ENCODE peak calls at places on chromosomes 13 and 19, in six cellular contexts. T, Z, E, K, M and W are unnamed samples. For H3K9me3, the result is how much of the 10 kb centered on the place peaks cover.

GRCh38 chr19:40381321-40381720 is 8.7 kb downstream of the HIPK4 start:
- DNase-seq in K (no peak), M (no peak), Z (no peak), T (no peak), E (peak), W (no peak)

GRCh38 chr13:28423010-28423409 is 71.9 kb downstream of the FLT1 start:
- DNase-seq in M (no peak), E (no peak), T (no peak), K (peak), Z (peak), W (no peak)

GRCh38 chr19:42440357-42441046 is 2.2 kb downstream of the CXCL17 start:
- DNase-seq in Z (peak), M (peak), E (peak), K (peak), T (peak), W (peak)

GRCh38 chr19:33690461-33691427 is 69.0 kb downstream of the CHST8 start:
- DNase-seq in K (no peak), E (no peak), Z (no peak), M (no peak), T (peak), W (no peak)

GRCh38 chr13:51858433-51859247 is 3.1 kb upstream of the CCDC70 start:
- DNase-seq in K (no peak), M (no peak), T (peak), Z (no peak), E (peak), W (no peak)

GRCh38 chr13:48574036-48574796 is 41.3 kb upstream of the RCBTB2 start:
- DNase-seq in T (no peak), K (no peak), Z (no peak), M (no peak), E (no peak), W (no peak)

GRCh38 chr19:15934332-15935078 is at the start of gene CYP4F11:
- DNase-seq in E (peak), Z (no peak), M (no peak), K (peak), T (peak), W (no peak)

GRCh38 chr13:18948012-18948663 is 233.5 kb downstream of the TUBA3C start:
- DNase-seq in K (peak), T (peak), E (no peak), Z (no peak), M (no peak), W (no peak)

GRCh38 chr19:45166723-45167252 is 6.0 kb upstream of the NKPD1 start:
- DNase-seq in M (no peak), E (no peak), K (no peak), Z (no peak), T (no peak), W (peak)

DNA sequence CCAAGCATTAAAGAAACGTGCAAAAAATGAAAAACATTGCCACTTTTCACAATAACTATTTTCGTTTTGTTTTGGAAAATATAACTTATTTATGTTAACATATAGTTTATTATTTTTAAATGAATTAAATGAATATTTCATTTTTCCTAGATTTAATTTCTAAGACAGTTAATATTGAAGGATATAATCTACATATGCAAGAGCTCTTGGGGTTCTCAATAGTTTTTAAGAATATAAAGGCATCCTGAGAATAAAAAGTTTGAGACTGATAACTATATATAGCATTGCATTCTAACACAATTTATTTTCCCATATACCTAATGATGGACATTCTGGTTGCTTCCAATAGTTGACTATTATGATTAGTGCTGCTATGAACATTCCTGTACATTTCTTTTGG is 19.9 kb downstream of the ZNF461 start:
- DNase-seq in E (no peak), Z (no peak), T (no peak), K (no peak), M (no peak), W (no peak)
- H3K9me3 ChIP-seq in E (half or more), Z (half or more), T (half or more), K (half or more), M (under half), W (under half)

GRCh38 chr13:31919241-31919640 is 112.3 kb upstream of the FRY start:
- DNase-seq in E (no peak), Z (no peak), T (no peak), M (no peak), K (no peak), W (no peak)
- H3K4me3 ChIP-seq in E (no peak), Z (no peak), T (no peak), M (no peak), K (no peak), W (no peak)

DNA sequence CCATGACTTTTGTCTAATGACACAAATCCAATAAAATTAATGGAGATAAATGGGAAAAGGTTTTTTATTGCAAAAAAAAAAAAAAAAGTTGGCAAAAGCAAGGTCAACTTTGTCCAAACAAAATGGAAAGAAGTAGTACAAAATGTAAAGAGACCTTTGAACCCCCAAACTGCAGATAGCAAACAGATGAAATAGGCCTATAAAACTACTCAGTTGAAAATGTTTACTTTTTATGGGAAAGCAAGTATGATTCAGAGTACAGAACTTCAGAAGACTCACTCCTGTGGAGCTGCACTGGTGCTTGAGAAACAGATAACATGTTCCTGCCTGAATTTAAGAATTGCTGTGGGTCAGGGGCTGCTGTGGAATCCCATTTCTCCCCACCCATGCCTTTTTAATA is 9.8 kb upstream of the ZNF177 start:
- DNase-seq in K (no peak), M (no peak), T (no peak), E (no peak), Z (no peak), W (no peak)
- H3K9me3 ChIP-seq in K (half or more), M (under half), T (half or more), E (under half), Z (under half), W (under half)

DNA sequence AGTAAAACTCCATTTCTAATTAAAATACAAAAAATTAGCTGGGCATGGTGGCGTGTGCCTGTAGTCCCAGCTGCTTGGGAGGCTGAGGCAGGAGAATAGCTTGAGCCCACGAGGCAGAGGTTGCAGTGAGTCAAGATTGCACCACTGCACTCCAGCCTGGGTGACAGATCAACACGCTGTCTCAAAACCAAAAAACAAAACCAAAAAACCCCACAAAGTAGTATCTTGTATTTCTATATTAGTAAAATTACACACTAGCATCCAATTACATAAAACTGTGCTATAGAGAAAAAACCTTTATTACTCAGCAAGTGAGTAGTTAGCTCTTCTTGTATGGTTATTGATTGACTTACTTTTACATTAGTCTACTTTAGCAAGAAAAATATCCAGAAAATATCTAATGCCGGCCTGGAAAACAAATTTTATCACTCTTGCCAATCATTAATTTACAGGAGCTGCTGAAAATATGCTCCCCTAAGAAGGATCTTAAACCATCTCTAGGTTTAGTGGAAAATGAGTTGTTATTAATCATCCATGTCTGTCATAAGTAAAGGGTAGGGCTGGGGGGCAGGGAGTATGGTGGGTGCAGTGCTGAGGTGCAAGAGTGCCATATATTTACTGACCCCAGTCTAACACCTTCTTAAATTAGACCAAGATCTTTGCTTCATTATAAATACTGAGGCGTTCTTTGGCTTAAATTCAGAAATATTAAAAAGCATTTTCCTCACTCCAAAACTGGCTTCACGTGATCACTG is 44.2 kb downstream of the UBL3 start:
- DNase-seq in T (no peak), Z (no peak), M (no peak), K (no peak), E (no peak), W (no peak)
- H3K4me3 ChIP-seq in T (no peak), Z (no peak), M (no peak), K (no peak), E (no peak), W (no peak)

GRCh38 chr19:36745870-36746269 is 26.7 kb downstream of the ZNF850 start:
- DNase-seq in Z (no peak), M (no peak), T (no peak), E (no peak), K (no peak), W (no peak)

GRCh38 chr19:36748431-36749275 is 24.0 kb downstream of the ZNF850 start:
- DNase-seq in Z (no peak), E (no peak), T (no peak), K (no peak), M (no peak), W (no peak)

GRCh38 chr19:36750066-36750691 is 22.4 kb downstream of the ZNF850 start:
- DNase-seq in K (no peak), E (no peak), T (no peak), M (no peak), Z (no peak), W (no peak)

DNA sequence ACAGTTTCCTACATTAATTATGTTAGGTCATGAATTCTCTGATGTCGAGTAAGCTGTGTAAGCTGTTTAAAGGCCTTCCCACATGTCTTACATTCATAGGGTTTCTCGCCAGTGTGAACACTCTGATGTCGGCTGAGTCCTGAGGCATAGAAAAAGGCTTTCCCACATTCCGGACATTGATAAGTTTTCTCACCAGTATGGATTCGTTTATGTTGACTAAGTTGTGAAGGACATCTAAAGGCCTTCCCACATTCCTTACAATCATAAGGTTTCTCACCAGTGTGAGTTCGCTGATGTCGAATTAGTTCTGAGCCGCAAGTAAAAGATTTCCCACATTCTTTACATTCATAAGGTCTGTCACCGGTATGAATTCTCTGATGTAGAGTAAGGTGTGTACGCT is 24.9 kb downstream of the ZNF850 start:
- DNase-seq in E (no peak), K (no peak), Z (no peak), T (no peak), M (no peak), W (no peak)
- H3K9me3 ChIP-seq in E (half or more), K (half or more), Z (half or more), T (half or more), M (under half), W (under half)

GRCh38 chr19:35039881-35040456 is 1.6 kb upstream of the HPN start:
- DNase-seq in Z (no peak), M (no peak), E (no peak), T (peak), K (no peak), W (no peak)
- H3K4me3 ChIP-seq in Z (no peak), M (no peak), E (no peak), T (peak), K (no peak), W (no peak)